ENCODE peak calls at places on chromosome 1, in eight cellular contexts. One of them, this sample, is unnamed.

GRCh38 chr1:230976825-230977747 is 1.6 kb downstream of the TTC13 start:
- DNase-seq in tibial artery: no peak
- DNase-seq in AG09309: no peak
- DNase-seq in spleen: peak; percentile 76
- DNase-seq in stomach: no peak
- DNase-seq in pancreas: no peak
- DNase-seq in lung: no peak
- DNase-seq in WTC11: no peak
- DNase-seq in this sample: no peak

GRCh38 chr1:39509360-39510009 is 18.0 kb downstream of the BMP8A start:
- DNase-seq in tibial artery: no peak
- DNase-seq in WTC11: no peak
- DNase-seq in AG09309: no peak
- DNase-seq in lung: no peak
- DNase-seq in spleen: peak; percentile 88
- DNase-seq in pancreas: no peak
- DNase-seq in stomach: no peak
- DNase-seq in this sample: peak; percentile 21

GRCh38 chr1:13517193-13517812 is 3.5 kb upstream of the LRRC38 start:
- DNase-seq in WTC11: peak; percentile 79
- DNase-seq in stomach: no peak
- DNase-seq in tibial artery: no peak
- DNase-seq in pancreas: no peak
- DNase-seq in spleen: no peak
- DNase-seq in AG09309: no peak
- DNase-seq in lung: no peak
- DNase-seq in this sample: no peak

GRCh38 chr1:171943973-171944561 is 102.8 kb downstream of the DNM3 start:
- DNase-seq in stomach: no peak
- DNase-seq in WTC11: no peak
- DNase-seq in pancreas: no peak
- DNase-seq in tibial artery: no peak
- DNase-seq in AG09309: no peak
- DNase-seq in lung: no peak
- DNase-seq in spleen: no peak
- DNase-seq in this sample: no peak

GRCh38 chr1:201758508-201759050 is 70.4 kb upstream of the IPO9 start:
- DNase-seq in spleen: no peak
- DNase-seq in AG09309: no peak
- DNase-seq in lung: no peak
- DNase-seq in stomach: no peak
- DNase-seq in WTC11: no peak
- DNase-seq in pancreas: no peak
- DNase-seq in tibial artery: no peak
- DNase-seq in this sample: peak; percentile 11

GRCh38 chr1:233549917-233550316 is 64.0 kb upstream of the KCNK1 start:
- DNase-seq in tibial artery: no peak
- DNase-seq in lung: no peak
- DNase-seq in AG09309: no peak
- DNase-seq in stomach: no peak
- DNase-seq in spleen: no peak
- DNase-seq in WTC11: no peak
- DNase-seq in pancreas: no peak
- DNase-seq in this sample: no peak

GRCh38 chr1:188665477-188665876 is 1812.2 kb downstream of the BRINP3 start:
- DNase-seq in lung: no peak
- DNase-seq in spleen: no peak
- DNase-seq in AG09309: no peak
- DNase-seq in WTC11: no peak
- DNase-seq in pancreas: no peak
- DNase-seq in tibial artery: no peak
- DNase-seq in stomach: no peak
- DNase-seq in this sample: no peak

GRCh38 chr1:240854367-240854766 is 242.4 kb upstream of the GREM2 start:
- DNase-seq in spleen: no peak
- DNase-seq in pancreas: no peak
- DNase-seq in lung: no peak
- DNase-seq in WTC11: no peak
- DNase-seq in tibial artery: no peak
- DNase-seq in stomach: no peak
- DNase-seq in AG09309: peak; percentile 63
- DNase-seq in this sample: peak; percentile 6

GRCh38 chr1:227317541-227318002 is 720 bp downstream of the CDC42BPA start:
- DNase-seq in AG09309: no peak
- DNase-seq in WTC11: peak; percentile 67
- DNase-seq in stomach: no peak
- DNase-seq in lung: peak; percentile 45
- DNase-seq in tibial artery: peak; percentile 29
- DNase-seq in spleen: no peak
- DNase-seq in pancreas: peak; percentile 27
- DNase-seq in this sample: peak; percentile 69

GRCh38 chr1:213723187-213723586 is 264.6 kb upstream of the PROX1 start:
- DNase-seq in spleen: no peak
- DNase-seq in tibial artery: no peak
- DNase-seq in stomach: no peak
- DNase-seq in AG09309: no peak
- DNase-seq in lung: no peak
- DNase-seq in pancreas: no peak
- DNase-seq in WTC11: no peak
- DNase-seq in this sample: no peak

GRCh38 chr1:214425101-214425500 is 126.3 kb downstream of the PTPN14 start:
- DNase-seq in WTC11: no peak
- DNase-seq in tibial artery: no peak
- DNase-seq in pancreas: no peak
- DNase-seq in stomach: no peak
- DNase-seq in spleen: no peak
- DNase-seq in lung: no peak
- DNase-seq in AG09309: no peak
- DNase-seq in this sample: no peak

GRCh38 chr1:116502915-116503314 is 67.9 kb downstream of the CD58 start:
- DNase-seq in tibial artery: no peak
- DNase-seq in pancreas: no peak
- DNase-seq in spleen: no peak
- DNase-seq in AG09309: no peak
- DNase-seq in lung: no peak
- DNase-seq in WTC11: no peak
- DNase-seq in stomach: no peak
- DNase-seq in this sample: no peak

GRCh38 chr1:204288061-204288588 is 71.6 kb downstream of the PLEKHA6 start:
- DNase-seq in stomach: peak; percentile 86
- DNase-seq in WTC11: peak; percentile 55
- DNase-seq in AG09309: no peak
- DNase-seq in spleen: no peak
- DNase-seq in pancreas: peak; percentile 75
- DNase-seq in tibial artery: peak; percentile 74
- DNase-seq in lung: peak; percentile 70
- DNase-seq in this sample: no peak

GRCh38 chr1:7533006-7533405 is 238.1 kb upstream of the VAMP3 start:
- DNase-seq in pancreas: no peak
- DNase-seq in WTC11: no peak
- DNase-seq in spleen: peak; percentile 64
- DNase-seq in lung: no peak
- DNase-seq in tibial artery: no peak
- DNase-seq in stomach: no peak
- DNase-seq in AG09309: no peak
- DNase-seq in this sample: no peak

GRCh38 chr1:214474467-214474866 is 76.9 kb downstream of the PTPN14 start:
- DNase-seq in spleen: no peak
- DNase-seq in tibial artery: no peak
- DNase-seq in stomach: no peak
- DNase-seq in AG09309: no peak
- DNase-seq in lung: no peak
- DNase-seq in WTC11: no peak
- DNase-seq in pancreas: no peak
- DNase-seq in this sample: no peak

GRCh38 chr1:32126770-32127169 is 18.9 kb downstream of the KPNA6 start:
- DNase-seq in pancreas: no peak
- DNase-seq in AG09309: no peak
- DNase-seq in stomach: no peak
- DNase-seq in WTC11: no peak
- DNase-seq in spleen: no peak
- DNase-seq in tibial artery: no peak
- DNase-seq in lung: no peak
- DNase-seq in this sample: no peak

GRCh38 chr1:151908228-151908691 is 1.1 kb downstream of the THEM4 start:
- DNase-seq in AG09309: no peak
- DNase-seq in spleen: no peak
- DNase-seq in lung: no peak
- DNase-seq in pancreas: no peak
- DNase-seq in stomach: no peak
- DNase-seq in tibial artery: no peak
- DNase-seq in WTC11: peak; percentile 21
- DNase-seq in this sample: no peak

DNA sequence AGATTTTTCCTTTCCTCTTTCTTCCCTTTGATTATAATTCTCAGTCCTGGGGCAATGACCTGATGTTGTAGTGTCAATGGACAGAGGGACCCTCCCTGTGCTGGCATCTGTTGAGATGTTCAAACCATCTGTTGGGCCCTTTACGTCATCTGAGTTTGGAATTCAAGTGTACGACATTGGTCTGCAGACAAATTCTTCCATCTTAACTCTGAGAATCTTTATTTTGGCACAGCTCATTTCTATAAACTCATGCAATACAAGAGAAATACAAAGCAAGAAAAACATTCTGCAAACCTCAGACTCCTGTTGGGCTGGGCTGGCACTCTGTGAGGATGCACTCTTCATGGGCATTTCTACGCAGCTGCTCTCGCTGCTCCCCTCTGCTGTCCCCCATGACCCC is 54.2 kb downstream of the IFI44 start:
- DNase-seq in spleen: no peak
- DNase-seq in stomach: no peak
- DNase-seq in AG09309: no peak
- DNase-seq in tibial artery: no peak
- DNase-seq in WTC11: no peak
- DNase-seq in lung: no peak
- DNase-seq in pancreas: no peak
- DNase-seq in this sample: peak; percentile 40
- TF ChIP-seq CTCF in spleen: no peak
- TF ChIP-seq CTCF in stomach: no peak
- TF ChIP-seq CTCF in AG09309: no peak
- TF ChIP-seq CTCF in tibial artery: no peak
- TF ChIP-seq CTCF in WTC11: no peak
- TF ChIP-seq CTCF in lung: no peak
- TF ChIP-seq CTCF in pancreas: no peak
- TF ChIP-seq CTCF in this sample: no peak

GRCh38 chr1:5858844-5859407 is 133.3 kb downstream of the NPHP4 start:
- DNase-seq in WTC11: peak; percentile 30
- DNase-seq in AG09309: no peak
- DNase-seq in lung: no peak
- DNase-seq in pancreas: no peak
- DNase-seq in stomach: no peak
- DNase-seq in tibial artery: no peak
- DNase-seq in spleen: no peak
- DNase-seq in this sample: no peak

GRCh38 chr1:5862051-5862825 is 130.0 kb downstream of the NPHP4 start:
- DNase-seq in AG09309: no peak
- DNase-seq in pancreas: no peak
- DNase-seq in stomach: no peak
- DNase-seq in spleen: no peak
- DNase-seq in WTC11: no peak
- DNase-seq in tibial artery: no peak
- DNase-seq in lung: no peak
- DNase-seq in this sample: no peak

GRCh38 chr1:5858246-5858645 is 134.0 kb downstream of the NPHP4 start:
- DNase-seq in tibial artery: no peak
- DNase-seq in WTC11: no peak
- DNase-seq in spleen: no peak
- DNase-seq in stomach: no peak
- DNase-seq in pancreas: no peak
- DNase-seq in AG09309: no peak
- DNase-seq in lung: no peak
- DNase-seq in this sample: no peak

GRCh38 chr1:5859766-5860165 is 132.5 kb downstream of the NPHP4 start:
- DNase-seq in tibial artery: no peak
- DNase-seq in lung: no peak
- DNase-seq in pancreas: no peak
- DNase-seq in WTC11: no peak
- DNase-seq in AG09309: no peak
- DNase-seq in stomach: no peak
- DNase-seq in spleen: no peak
- DNase-seq in this sample: no peak

GRCh38 chr1:5860277-5860676 is 131.9 kb downstream of the NPHP4 start:
- DNase-seq in AG09309: no peak
- DNase-seq in tibial artery: no peak
- DNase-seq in WTC11: no peak
- DNase-seq in lung: no peak
- DNase-seq in stomach: no peak
- DNase-seq in pancreas: no peak
- DNase-seq in spleen: no peak
- DNase-seq in this sample: no peak
- TF ChIP-seq CTCF in AG09309: no peak
- TF ChIP-seq CTCF in tibial artery: no peak
- TF ChIP-seq CTCF in WTC11: no peak
- TF ChIP-seq CTCF in lung: no peak
- TF ChIP-seq CTCF in stomach: no peak
- TF ChIP-seq CTCF in pancreas: no peak
- TF ChIP-seq CTCF in spleen: no peak
- TF ChIP-seq CTCF in this sample: no peak

GRCh38 chr1:167704767-167705166 is 17.0 kb upstream of the MPZL1 start:
- DNase-seq in pancreas: no peak
- DNase-seq in tibial artery: no peak
- DNase-seq in lung: no peak
- DNase-seq in AG09309: no peak
- DNase-seq in spleen: no peak
- DNase-seq in stomach: no peak
- DNase-seq in WTC11: no peak
- DNase-seq in this sample: no peak
- TF ChIP-seq CTCF in pancreas: no peak
- TF ChIP-seq CTCF in tibial artery: no peak
- TF ChIP-seq CTCF in lung: no peak
- TF ChIP-seq CTCF in AG09309: no peak
- TF ChIP-seq CTCF in spleen: no peak
- TF ChIP-seq CTCF in stomach: no peak
- TF ChIP-seq CTCF in WTC11: no peak
- TF ChIP-seq CTCF in this sample: no peak

DNA sequence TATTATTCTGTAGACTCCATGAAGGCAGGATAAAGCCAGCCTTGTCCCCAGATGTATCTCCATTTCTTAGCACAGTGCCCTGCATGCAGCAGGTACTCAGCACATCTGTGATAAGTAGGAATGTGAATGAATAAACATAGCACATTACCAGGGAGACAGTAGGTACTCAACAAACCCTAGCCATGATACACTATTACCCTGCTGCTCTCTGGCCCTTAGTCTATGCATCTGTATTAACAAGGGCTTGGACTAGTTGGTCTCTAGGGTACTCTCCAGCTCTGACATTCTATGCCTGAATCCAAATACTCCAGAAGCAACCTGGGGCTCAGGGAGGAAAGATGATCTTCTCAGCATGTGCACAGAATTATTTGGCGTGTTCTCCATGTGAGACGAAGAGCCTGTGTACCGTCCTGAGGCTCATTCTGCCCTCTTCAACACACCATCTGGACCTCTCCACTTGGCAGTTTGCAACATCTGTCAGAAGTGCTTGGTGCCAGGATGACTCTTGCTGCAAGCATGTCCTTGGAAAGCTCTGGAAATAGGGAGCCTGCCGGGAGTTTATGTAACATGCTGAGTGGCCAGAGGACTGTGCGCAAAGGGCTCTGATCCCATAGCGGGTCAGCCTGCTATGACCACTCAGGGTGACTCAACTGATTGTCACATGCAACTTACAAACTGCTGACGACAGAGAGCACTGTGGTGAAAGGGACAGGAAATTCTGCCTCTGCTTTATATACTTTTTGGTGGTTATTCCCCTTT is 228.2 kb upstream of the USP24 start:
- DNase-seq in WTC11: no peak
- DNase-seq in lung: peak; percentile 80
- DNase-seq in stomach: peak; percentile 45
- DNase-seq in spleen: no peak
- DNase-seq in tibial artery: peak; percentile 97
- DNase-seq in AG09309: peak; percentile 99
- DNase-seq in pancreas: peak; percentile 45
- DNase-seq in this sample: peak; percentile 96
- TF ChIP-seq CTCF in WTC11: no peak
- TF ChIP-seq CTCF in lung: no peak
- TF ChIP-seq CTCF in stomach: no peak
- TF ChIP-seq CTCF in spleen: no peak
- TF ChIP-seq CTCF in tibial artery: peak; percentile 20
- TF ChIP-seq CTCF in AG09309: no peak
- TF ChIP-seq CTCF in pancreas: no peak
- TF ChIP-seq CTCF in this sample: no peak